ENCODE peak calls at places on chromosomes 6 and 20, in six cellular contexts. T is PC-9, X is HepG2, D is breast epithelium, S is cardiac muscle cell, I is HFF-Myc. C is an unnamed sample.

GRCh38 chr20:38766071-38766470 is 17.8 kb downstream of the ACTR5 start:
- DNase-seq in T (no peak), X (no peak), D (no peak), S (no peak), I (no peak), C (no peak)

GRCh38 chr6:56953597-56954388 is 1.1 kb upstream of the BEND6 start:
- DNase-seq in T (peak), X (no peak), D (no peak), S (no peak), I (no peak), C (no peak)

GRCh38 chr6:13725570-13725969 is 13.9 kb upstream of the RANBP9 start:
- DNase-seq in T (peak), X (no peak), D (peak), S (no peak), I (no peak), C (no peak)

GRCh38 chr6:3390698-3391097 is 66.2 kb downstream of the SLC22A23 start:
- DNase-seq in T (peak), X (no peak), D (peak), S (peak), I (no peak), C (no peak)

GRCh38 chr6:79993012-79993910 is 11.2 kb upstream of the TTK start:
- DNase-seq in T (no peak), X (no peak), D (no peak), S (no peak), I (no peak), C (no peak)

GRCh38 chr6:34095741-34096140 is 50.1 kb downstream of the GRM4 start:
- DNase-seq in T (no peak), X (no peak), D (no peak), S (no peak), I (no peak), C (no peak)

GRCh38 chr6:132713355-132714134 is at the start of gene VNN1:
- DNase-seq in T (no peak), X (no peak), D (no peak), S (no peak), I (no peak), C (no peak)

GRCh38 chr20:62702886-62703852 is 5.5 kb upstream of the NTSR1 start:
- DNase-seq in T (peak), X (peak), D (no peak), S (peak), I (peak), C (peak)

GRCh38 chr20:49658508-49658907 is 55.2 kb downstream of the B4GALT5 start:
- DNase-seq in T (no peak), X (no peak), D (no peak), S (no peak), I (no peak), C (no peak)

GRCh38 chr6:139588076-139588639 is 213.7 kb upstream of the CITED2 start:
- DNase-seq in T (peak), X (peak), D (no peak), S (peak), I (no peak), C (peak)

GRCh38 chr20:19775353-19776201 is 17.5 kb downstream of the RIN2 start:
- DNase-seq in T (no peak), X (no peak), D (no peak), S (no peak), I (no peak), C (no peak)

GRCh38 chr6:74720923-74721322 is 484.9 kb downstream of the COL12A1 start:
- DNase-seq in T (no peak), X (no peak), D (no peak), S (no peak), I (no peak), C (no peak)

GRCh38 chr6:148118303-148118702 is 224.3 kb upstream of the SASH1 start:
- DNase-seq in T (no peak), X (no peak), D (no peak), S (no peak), I (no peak), C (no peak)

GRCh38 chr6:93123585-93123984 is 295.8 kb downstream of the EPHA7 start:
- DNase-seq in T (no peak), X (no peak), D (no peak), S (no peak), I (no peak), C (no peak)

GRCh38 chr6:170555305-170555704 is 1.1 kb downstream of the TBP start:
- DNase-seq in T (no peak), X (no peak), D (no peak), S (no peak), I (no peak), C (no peak)

GRCh38 chr20:50415516-50416268 is 94.5 kb upstream of the PTPN1 start:
- DNase-seq in T (peak), X (peak), D (peak), S (peak), I (no peak), C (no peak)

GRCh38 chr6:109521100-109521499 is 38.1 kb upstream of the ZBTB24 start:
- DNase-seq in T (no peak), X (no peak), D (no peak), S (no peak), I (no peak), C (no peak)
- H3K4me3 ChIP-seq in T (no peak), X (no peak), D (no peak), S (no peak), I (no peak), C (no peak)

DNA sequence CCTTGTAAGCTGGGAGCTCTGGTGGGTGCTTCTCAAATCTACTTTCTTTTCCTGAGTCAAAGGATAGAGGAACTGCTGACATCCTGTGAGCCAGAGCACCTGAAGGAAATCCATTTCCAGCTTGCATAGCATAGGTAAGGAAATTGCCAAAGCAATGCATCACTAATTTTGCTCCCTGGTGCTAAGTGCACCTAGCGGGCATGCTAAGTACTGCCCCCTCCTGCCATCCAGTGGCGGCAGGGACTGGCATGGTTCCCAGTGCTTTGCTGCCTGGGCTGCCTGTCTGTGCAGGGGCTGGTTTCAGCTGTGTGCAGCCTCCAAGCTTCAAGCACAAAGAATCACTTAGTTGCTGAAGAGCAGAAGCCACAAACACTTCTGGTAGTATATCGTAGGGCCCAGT is 63.9 kb downstream of the FARS2 start:
- DNase-seq in T (no peak), X (no peak), D (no peak), S (no peak), I (no peak), C (no peak)
- TF ChIP-seq CTCF in T (no peak), X (peak), D (no peak), S (no peak), I (no peak), C (no peak)

GRCh38 chr20:31815408-31816188 is 3.6 kb upstream of the MYLK2 start:
- DNase-seq in T (no peak), X (no peak), D (no peak), S (peak), I (no peak), C (no peak)
- H3K4me3 ChIP-seq in T (no peak), X (no peak), D (no peak), S (no peak), I (no peak), C (no peak)

DNA sequence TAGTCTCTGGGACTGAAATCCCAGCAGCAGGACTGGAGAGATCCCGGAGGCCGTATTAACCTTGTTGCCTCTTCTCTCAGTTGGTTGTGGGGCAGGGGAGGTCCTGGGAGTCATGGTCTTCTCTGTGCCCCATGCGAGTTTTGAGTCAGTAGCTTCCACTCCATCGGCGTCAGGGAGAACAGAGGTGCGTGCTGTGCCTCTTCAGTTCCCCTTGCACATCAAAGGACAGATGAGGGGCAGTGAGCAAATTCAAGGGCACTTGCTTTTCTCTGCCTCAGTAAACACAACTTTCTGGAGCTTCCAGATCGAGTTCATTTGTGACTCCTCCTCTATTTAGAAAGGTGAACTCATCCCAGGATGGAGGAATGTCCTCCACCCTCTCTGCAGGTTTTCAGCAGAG is 48.6 kb downstream of the MOCS1 start:
- DNase-seq in T (no peak), X (peak), D (no peak), S (no peak), I (no peak), C (no peak)
- TF ChIP-seq CTCF in T (no peak), X (no peak), D (no peak), S (no peak), I (no peak), C (no peak)

DNA sequence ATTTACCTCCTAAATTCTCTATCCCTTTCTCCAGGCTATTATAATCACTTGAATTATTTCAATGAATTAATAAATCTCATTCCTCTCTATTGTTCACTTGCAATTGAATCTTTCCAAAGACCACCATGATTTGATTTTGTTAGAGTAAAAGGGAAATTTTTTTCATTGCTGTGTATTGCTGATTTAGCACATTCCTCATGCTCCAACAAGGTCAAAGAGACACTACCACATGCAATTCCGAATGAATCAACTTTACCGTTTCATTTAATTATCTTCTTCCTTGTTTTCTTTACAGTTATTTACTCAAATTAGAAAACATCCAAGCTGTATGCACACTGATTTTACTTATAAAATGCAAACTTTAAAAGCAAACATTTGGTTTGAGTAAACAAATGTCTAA is 999 bp downstream of the KIAA0408 start:
- DNase-seq in T (no peak), X (no peak), D (no peak), S (no peak), I (no peak), C (no peak)
- H3K4me3 ChIP-seq in T (no peak), X (no peak), D (peak), S (no peak), I (no peak), C (no peak)

DNA sequence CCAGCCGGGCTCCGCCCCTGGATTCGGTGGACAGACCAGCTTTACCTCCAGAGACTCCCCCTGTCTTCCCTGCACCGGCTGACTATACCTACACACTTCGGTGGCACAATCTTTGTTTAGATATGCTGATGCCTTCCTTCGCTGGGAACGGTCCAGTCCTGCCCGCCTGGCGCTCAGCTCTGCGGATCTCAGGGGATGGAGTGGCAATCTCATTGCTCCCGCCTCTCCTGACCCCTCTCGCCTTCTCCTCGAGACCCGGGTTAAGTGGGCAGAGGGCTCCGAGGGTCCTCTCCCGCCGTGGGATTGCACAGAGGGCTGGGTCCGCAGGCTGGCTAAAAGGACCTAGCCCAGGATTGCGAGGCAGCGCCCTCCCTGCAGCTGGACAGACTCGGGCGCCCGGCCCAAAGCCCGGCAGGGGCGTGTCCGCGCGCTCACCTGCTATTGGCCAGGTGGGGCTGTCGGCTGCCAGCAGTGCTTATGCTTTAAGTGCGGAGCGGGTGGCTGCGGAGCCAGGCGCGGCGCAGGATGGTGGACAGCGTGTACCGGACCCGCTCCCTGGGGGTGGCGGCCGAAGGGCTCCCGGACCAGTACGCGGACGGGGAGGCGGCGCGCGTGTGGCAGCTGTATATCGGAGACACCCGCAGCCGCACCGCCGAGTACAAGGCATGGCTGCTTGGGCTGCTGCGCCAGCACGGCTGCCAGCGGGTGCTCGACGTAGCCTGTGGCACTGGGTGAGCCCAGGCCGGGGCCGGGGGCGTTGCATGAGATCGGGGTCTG is at the start of gene GNMT:
- DNase-seq in T (peak), X (peak), D (peak), S (peak), I (no peak), C (no peak)
- TF ChIP-seq CTCF in T (no peak), X (peak), D (no peak), S (no peak), I (no peak), C (peak)

GRCh38 chr6:153028963-153029362 is 26.5 kb upstream of the MTRF1L start:
- DNase-seq in T (no peak), X (peak), D (no peak), S (no peak), I (no peak), C (no peak)

GRCh38 chr6:153032255-153032882 is 29.9 kb upstream of the MTRF1L start:
- DNase-seq in T (no peak), X (peak), D (no peak), S (peak), I (peak), C (peak)

GRCh38 chr6:153038378-153038777 is 35.9 kb upstream of the MTRF1L start:
- DNase-seq in T (no peak), X (no peak), D (no peak), S (no peak), I (no peak), C (peak)

GRCh38 chr6:153031335-153031955 is 28.9 kb upstream of the MTRF1L start:
- DNase-seq in T (no peak), X (no peak), D (no peak), S (no peak), I (no peak), C (no peak)

DNA sequence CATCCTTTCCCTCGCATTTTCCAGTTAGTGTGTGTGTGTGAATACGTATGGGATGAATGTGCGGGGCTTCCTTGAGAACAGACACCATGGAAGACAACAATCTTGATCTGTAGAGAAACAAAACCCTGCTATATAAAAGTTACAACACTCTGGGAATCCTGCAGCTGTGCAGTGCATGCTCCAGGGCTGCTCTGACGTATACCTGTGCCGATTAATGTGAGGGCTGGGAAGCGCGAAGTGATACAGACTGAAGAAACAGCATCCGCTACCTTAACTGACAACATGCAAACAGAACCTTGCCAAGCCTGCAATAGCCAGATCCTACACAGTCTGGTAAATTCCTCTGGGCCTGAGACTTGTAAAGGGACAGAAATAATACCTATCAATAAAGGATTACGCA is 31.6 kb upstream of the MTRF1L start:
- DNase-seq in T (no peak), X (no peak), D (no peak), S (no peak), I (no peak), C (no peak)
- H3K4me3 ChIP-seq in T (no peak), X (no peak), D (no peak), S (no peak), I (no peak), C (no peak)

DNA sequence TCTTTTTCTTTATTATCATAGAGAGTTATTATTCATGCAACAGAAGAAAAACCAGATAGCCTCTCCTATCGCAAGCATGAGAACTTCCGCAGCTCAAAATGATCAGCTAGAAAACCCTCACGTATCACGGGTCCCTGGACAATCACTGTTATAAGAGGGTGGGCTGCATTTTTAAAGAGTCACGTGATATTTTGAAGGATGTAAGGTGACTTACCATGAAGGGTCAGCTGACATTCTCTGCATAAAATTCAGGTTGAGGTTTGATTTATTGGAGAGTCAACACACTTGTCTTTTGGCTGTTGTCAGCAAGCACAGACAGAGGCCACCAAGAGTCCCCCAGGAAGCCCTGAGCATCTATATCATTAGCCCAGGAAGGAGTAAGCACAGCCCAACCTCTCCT is 39.5 kb downstream of the ID4 start:
- DNase-seq in T (no peak), X (no peak), D (no peak), S (no peak), I (no peak), C (no peak)
- TF ChIP-seq CTCF in T (no peak), X (no peak), D (no peak), S (no peak), I (no peak), C (no peak)

C was measured in retinal pigment epithelial cell.